ENCODE peak calls at places on chromosomes 1 and 21, in five cellular contexts. F, Z, H, T and A are unnamed samples.

GRCh38 chr1:8464987-8465386 is 147.1 kb downstream of the SLC45A1 start:
- DNase-seq in F (no peak), Z (no peak), H (no peak), T (no peak), A (no peak)

GRCh38 chr1:53959664-53960250 is 13.6 kb downstream of the LRRC42 start:
- DNase-seq in F (no peak), Z (no peak), H (no peak), T (no peak), A (peak)

GRCh38 chr1:181936768-181937581 is 124.5 kb downstream of the ZNF648 start:
- DNase-seq in F (no peak), Z (no peak), H (no peak), T (peak), A (no peak)

GRCh38 chr1:36172983-36173382 is 17.0 kb downstream of the MAP7D1 start:
- DNase-seq in F (no peak), Z (no peak), H (no peak), T (no peak), A (peak)

GRCh38 chr21:36792505-36792967 is 93.6 kb downstream of the SIM2 start:
- DNase-seq in F (no peak), Z (no peak), H (no peak), T (no peak), A (peak)

GRCh38 chr1:191963286-191963685 is 195.0 kb upstream of the RGS18 start:
- DNase-seq in F (no peak), Z (no peak), H (no peak), T (no peak), A (no peak)

GRCh38 chr1:47420547-47420946 is 4.5 kb downstream of the FOXE3 start:
- DNase-seq in F (no peak), Z (no peak), H (no peak), T (no peak), A (no peak)

GRCh38 chr1:87117761-87118160 is 203.3 kb downstream of the HS2ST1 start:
- DNase-seq in F (no peak), Z (no peak), H (no peak), T (no peak), A (no peak)

GRCh38 chr1:25022361-25023189 is 92.5 kb upstream of the RUNX3 start:
- DNase-seq in F (peak), Z (peak), H (no peak), T (no peak), A (peak)

GRCh38 chr1:205481629-205482071 is 22.8 kb upstream of the CDK18 start:
- DNase-seq in F (no peak), Z (no peak), H (no peak), T (no peak), A (peak)

GRCh38 chr1:81834921-81835698 is 34.4 kb downstream of the ADGRL2 start:
- DNase-seq in F (no peak), Z (no peak), H (no peak), T (no peak), A (no peak)

GRCh38 chr1:45785583-45785982 is 17.8 kb upstream of the MAST2 start:
- DNase-seq in F (no peak), Z (no peak), H (no peak), T (no peak), A (no peak)

GRCh38 chr1:61132176-61133047 is 50.1 kb downstream of the NFIA start:
- DNase-seq in F (no peak), Z (no peak), H (no peak), T (no peak), A (peak)

GRCh38 chr1:16236091-16236494 is 890 bp downstream of the CPLANE2 start:
- DNase-seq in F (no peak), Z (no peak), H (no peak), T (no peak), A (peak)

GRCh38 chr1:110150330-110151174 is at the start of gene SLC6A17:
- DNase-seq in F (no peak), Z (no peak), H (no peak), T (peak), A (peak)

GRCh38 chr1:219296916-219297315 is 123.2 kb downstream of the LYPLAL1 start:
- DNase-seq in F (no peak), Z (no peak), H (no peak), T (no peak), A (no peak)

DNA sequence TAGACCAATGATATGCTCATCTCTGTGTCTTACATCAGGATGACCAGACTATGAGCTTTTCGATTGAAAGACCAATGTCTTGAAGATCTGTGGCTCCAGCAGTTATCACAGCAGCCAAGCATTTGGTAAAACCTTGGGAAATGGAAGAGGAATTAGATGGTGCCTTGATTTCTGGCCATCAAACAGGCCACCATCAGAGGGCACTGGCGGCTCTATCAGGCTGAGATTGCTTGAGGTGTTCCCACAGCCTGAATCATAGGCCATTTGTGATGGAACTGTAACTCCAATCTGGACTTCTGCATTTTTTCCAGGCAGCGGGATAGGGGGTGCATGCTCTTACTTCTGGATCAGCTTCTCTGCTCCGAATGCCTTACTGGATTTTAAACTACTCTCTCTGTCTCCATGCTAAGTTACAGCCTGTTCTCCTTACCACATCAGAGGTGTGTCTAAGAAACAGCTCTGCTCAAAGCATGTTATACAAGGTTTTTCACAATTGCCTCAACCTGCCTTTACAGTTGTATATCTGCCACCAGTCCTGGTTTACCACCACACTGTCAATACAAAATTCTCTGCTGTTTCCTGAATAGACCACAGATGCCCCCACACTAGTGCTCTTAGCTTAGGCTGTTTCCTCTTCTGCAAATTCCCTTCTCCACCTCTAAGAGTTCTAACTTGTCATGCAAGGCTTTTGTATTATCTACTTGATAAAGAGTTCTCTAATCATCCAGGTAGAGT is 180.9 kb downstream of the PTGER3 start:
- DNase-seq in F (no peak), Z (no peak), H (no peak), T (no peak), A (no peak)
- TF ChIP-seq CTCF in F (no peak), Z (no peak), H (no peak), T (no peak), A (no peak)

DNA sequence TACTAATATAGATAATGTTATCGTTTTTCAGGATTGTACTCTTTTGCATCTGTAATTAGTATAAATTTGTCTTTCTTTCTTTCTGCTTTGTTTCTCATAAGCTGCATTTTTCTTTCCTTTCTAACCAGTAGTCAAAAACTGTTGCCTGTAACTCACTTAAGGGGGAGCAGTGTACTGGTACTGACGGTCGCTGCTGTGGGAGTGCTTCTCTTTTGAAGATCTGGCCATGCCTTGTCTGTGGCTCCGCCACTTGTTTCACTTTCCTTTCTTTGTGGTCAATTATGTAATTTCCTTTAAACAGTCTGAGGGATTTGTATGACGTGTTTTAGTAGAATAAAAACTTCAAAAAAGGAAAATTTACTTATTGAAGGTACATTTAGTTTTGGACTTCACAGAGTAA is 37.0 kb downstream of the MIA3 start:
- DNase-seq in F (peak), Z (no peak), H (no peak), T (no peak), A (no peak)
- TF ChIP-seq CTCF in F (no peak), Z (peak), H (no peak), T (no peak), A (no peak)

GRCh38 chr1:72280714-72281113 is 1.6 kb downstream of the NEGR1 start:
- DNase-seq in F (no peak), Z (no peak), H (no peak), T (no peak), A (no peak)
- TF ChIP-seq CTCF in F (no peak), Z (no peak), H (no peak), T (no peak), A (peak)

GRCh38 chr1:102562380-102562779 is 545.9 kb downstream of the COL11A1 start:
- DNase-seq in F (no peak), Z (no peak), H (no peak), T (no peak), A (no peak)

GRCh38 chr1:102566182-102566581 is 542.1 kb downstream of the COL11A1 start:
- DNase-seq in F (no peak), Z (no peak), H (no peak), T (no peak), A (no peak)
- TF ChIP-seq CTCF in F (no peak), Z (no peak), H (no peak), T (no peak), A (no peak)

DNA sequence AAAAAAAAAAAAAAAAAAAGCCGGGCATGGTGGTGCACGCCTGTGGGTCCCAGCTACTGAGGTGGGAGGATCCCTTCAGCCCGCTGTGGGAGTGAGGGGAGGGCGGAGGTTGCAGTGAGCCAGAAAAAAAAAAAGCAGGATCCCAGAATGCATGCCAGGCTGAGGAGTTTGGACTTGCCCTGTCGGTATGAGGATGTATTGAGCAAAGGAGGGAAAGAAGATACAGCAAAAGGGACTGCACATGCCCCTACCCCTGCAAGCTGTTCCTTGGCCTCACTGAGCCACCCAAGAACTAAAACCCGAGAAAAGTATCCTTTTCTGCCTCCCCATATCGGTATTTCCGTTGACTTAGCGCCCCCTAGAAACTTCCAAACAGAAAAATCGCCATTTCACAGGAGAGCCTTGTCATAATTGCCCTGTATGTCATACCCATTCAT is 1.3 kb upstream of the GPATCH4 start:
- DNase-seq in F (no peak), Z (no peak), H (no peak), T (no peak), A (no peak)
- TF ChIP-seq CTCF in F (no peak), Z (no peak), H (no peak), T (no peak), A (peak)

GRCh38 chr21:45969921-45970673 is 11.5 kb upstream of the COL6A1 start:
- DNase-seq in F (no peak), Z (no peak), H (no peak), T (no peak), A (no peak)

GRCh38 chr21:45972716-45973474 is 8.7 kb upstream of the COL6A1 start:
- DNase-seq in F (peak), Z (peak), H (no peak), T (peak), A (no peak)

GRCh38 chr21:45971487-45972352 is 9.8 kb upstream of the COL6A1 start:
- DNase-seq in F (peak), Z (peak), H (no peak), T (peak), A (peak)

GRCh38 chr21:45972353-45972715 is 9.2 kb upstream of the COL6A1 start:
- DNase-seq in F (peak), Z (peak), H (no peak), T (peak), A (no peak)

GRCh38 chr21:45970674-45971486 is 10.7 kb upstream of the COL6A1 start:
- DNase-seq in F (peak), Z (peak), H (no peak), T (peak), A (no peak)
- TF ChIP-seq CTCF in F (peak), Z (peak), H (no peak), T (peak), A (peak)

GRCh38 chr1:20237646-20238045 is 51.3 kb upstream of the PLA2G2C start:
- DNase-seq in F (no peak), Z (no peak), H (no peak), T (no peak), A (no peak)

GRCh38 chr1:20234761-20235540 is 48.6 kb upstream of the PLA2G2C start:
- DNase-seq in F (no peak), Z (no peak), H (no peak), T (no peak), A (no peak)

GRCh38 chr1:20229191-20229590 is 42.9 kb upstream of the PLA2G2C start:
- DNase-seq in F (no peak), Z (no peak), H (no peak), T (no peak), A (no peak)

GRCh38 chr1:20233866-20234265 is 47.5 kb upstream of the PLA2G2C start:
- DNase-seq in F (no peak), Z (no peak), H (no peak), T (no peak), A (no peak)

GRCh38 chr1:20233394-20233793 is 47.1 kb upstream of the PLA2G2C start:
- DNase-seq in F (no peak), Z (no peak), H (no peak), T (no peak), A (peak)
- TF ChIP-seq CTCF in F (no peak), Z (no peak), H (no peak), T (no peak), A (peak)

DNA sequence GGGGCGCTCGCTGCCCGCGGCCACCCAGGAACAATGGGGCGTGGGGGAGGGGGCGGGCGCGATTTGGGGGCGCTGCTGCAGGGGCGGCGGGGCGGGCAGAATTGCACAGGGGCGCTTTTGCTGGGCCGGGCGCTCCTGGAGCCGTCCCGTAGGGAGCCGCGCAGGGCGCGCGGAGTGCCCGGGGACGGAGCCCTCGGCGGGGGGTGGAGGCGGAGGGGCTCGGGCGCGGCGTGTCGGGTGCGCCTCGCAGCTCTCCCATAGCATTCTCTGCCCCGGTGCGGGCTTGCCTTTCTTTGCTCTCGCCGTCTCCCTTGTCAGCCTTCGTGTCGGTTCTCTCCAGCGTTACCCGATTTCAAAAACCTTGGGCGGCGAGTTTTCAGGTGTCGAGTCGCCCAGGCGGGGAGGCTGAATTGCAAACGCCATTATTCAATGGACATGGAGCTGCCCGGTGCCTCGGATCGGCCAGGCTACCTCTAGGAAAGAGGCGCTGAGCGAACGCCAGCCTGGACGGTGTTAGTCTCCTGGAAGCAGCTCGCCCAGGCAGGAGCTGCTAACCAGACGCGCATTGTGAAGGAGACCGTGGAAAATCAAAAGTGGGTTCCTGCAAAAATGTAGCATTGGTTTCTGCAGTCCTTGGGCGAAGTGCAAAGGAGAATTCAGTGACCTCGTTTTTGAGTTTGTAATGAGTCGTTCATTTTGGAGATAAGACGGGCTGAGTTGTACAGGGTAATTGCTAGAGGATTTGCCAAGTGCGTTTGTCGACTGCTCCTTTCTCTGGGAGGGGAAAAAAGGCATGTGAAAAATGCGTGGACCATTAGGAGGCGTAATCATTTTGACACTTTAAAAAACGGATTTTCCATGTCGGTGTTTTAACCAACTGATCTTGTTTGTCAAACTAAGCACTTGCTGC is 626 bp downstream of the CXADR start:
- DNase-seq in F (no peak), Z (peak), H (no peak), T (peak), A (no peak)
- TF ChIP-seq CTCF in F (no peak), Z (no peak), H (no peak), T (no peak), A (no peak)